ENCODE peak calls at places on chromosome 15, in seven cellular contexts. One of them, this sample, is unnamed.

GRCh38 chr15:98967096-98967495 is 40.5 kb downstream of the PGPEP1L start:
- DNase-seq in body of pancreas: no peak
- DNase-seq in stomach: no peak
- DNase-seq in adrenal gland: no peak
- DNase-seq in heart left ventricle: no peak
- DNase-seq in ovary: no peak
- DNase-seq in A549: no peak
- DNase-seq in this sample: no peak

GRCh38 chr15:70679919-70680231 is 83.5 kb downstream of the UACA start:
- DNase-seq in stomach: no peak
- DNase-seq in heart left ventricle: no peak
- DNase-seq in adrenal gland: no peak
- DNase-seq in ovary: no peak
- DNase-seq in body of pancreas: no peak
- DNase-seq in A549: no peak
- DNase-seq in this sample: no peak

GRCh38 chr15:29018983-29019875 is 133.5 kb downstream of the APBA2 start:
- DNase-seq in A549: no peak
- DNase-seq in ovary: no peak
- DNase-seq in stomach: no peak
- DNase-seq in heart left ventricle: no peak
- DNase-seq in adrenal gland: no peak
- DNase-seq in body of pancreas: no peak
- DNase-seq in this sample: no peak

GRCh38 chr15:78076231-78077052 is 1.1 kb downstream of the TBC1D2B start:
- DNase-seq in heart left ventricle: no peak
- DNase-seq in adrenal gland: no peak
- DNase-seq in body of pancreas: no peak
- DNase-seq in stomach: no peak
- DNase-seq in ovary: no peak
- DNase-seq in A549: no peak
- DNase-seq in this sample: no peak

GRCh38 chr15:26628879-26629529 is 143.9 kb downstream of the GABRB3 start:
- DNase-seq in ovary: peak; percentile 84
- DNase-seq in stomach: peak; percentile 56
- DNase-seq in heart left ventricle: peak; percentile 60
- DNase-seq in adrenal gland: peak; percentile 85
- DNase-seq in A549: peak; percentile 62
- DNase-seq in body of pancreas: peak; percentile 64
- DNase-seq in this sample: no peak

GRCh38 chr15:72195101-72195511 is 2.5 kb downstream of the GRAMD2A start:
- DNase-seq in body of pancreas: peak; percentile 56
- DNase-seq in heart left ventricle: no peak
- DNase-seq in ovary: no peak
- DNase-seq in adrenal gland: no peak
- DNase-seq in A549: no peak
- DNase-seq in stomach: no peak
- DNase-seq in this sample: no peak

GRCh38 chr15:100308222-100309007 is 33.4 kb downstream of the ADAMTS17 start:
- DNase-seq in heart left ventricle: peak; percentile 22
- DNase-seq in ovary: peak; percentile 30
- DNase-seq in A549: no peak
- DNase-seq in stomach: no peak
- DNase-seq in adrenal gland: peak; percentile 54
- DNase-seq in body of pancreas: no peak
- DNase-seq in this sample: no peak

GRCh38 chr15:70835826-70836225 is 18.1 kb downstream of the LARP6 start:
- DNase-seq in body of pancreas: no peak
- DNase-seq in stomach: no peak
- DNase-seq in A549: no peak
- DNase-seq in heart left ventricle: no peak
- DNase-seq in ovary: no peak
- DNase-seq in adrenal gland: peak; percentile 24
- DNase-seq in this sample: no peak

DNA sequence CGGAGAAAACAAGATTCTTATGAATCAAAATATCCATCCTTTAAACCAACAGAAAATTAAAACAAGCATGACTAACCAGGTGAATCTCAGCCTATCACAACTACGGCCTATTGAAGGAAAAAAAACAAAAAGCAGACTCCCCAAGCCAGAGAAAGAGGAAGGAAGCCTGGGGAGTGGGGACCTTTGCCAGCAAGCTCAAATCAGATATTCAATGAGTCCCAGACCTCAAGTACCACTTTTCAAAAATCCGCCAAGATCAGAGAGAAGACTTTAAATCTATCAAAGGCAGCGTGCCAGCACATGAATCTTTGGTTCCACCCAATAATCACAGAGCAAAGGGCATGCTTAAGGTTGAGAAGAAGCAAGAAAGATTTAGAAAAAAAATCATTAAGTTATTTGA is 253.8 kb downstream of the NTRK3 start:
- DNase-seq in adrenal gland: no peak
- DNase-seq in stomach: no peak
- DNase-seq in body of pancreas: no peak
- DNase-seq in ovary: no peak
- DNase-seq in heart left ventricle: no peak
- DNase-seq in A549: no peak
- DNase-seq in this sample: no peak
- H3K4me3 ChIP-seq in adrenal gland: no peak overlapping the region
- H3K4me3 ChIP-seq in stomach: no peak overlapping the region
- H3K4me3 ChIP-seq in body of pancreas: no peak overlapping the region
- H3K4me3 ChIP-seq in ovary: no peak overlapping the region
- H3K4me3 ChIP-seq in heart left ventricle: no peak overlapping the region
- H3K4me3 ChIP-seq in A549: no peak overlapping the region
- H3K4me3 ChIP-seq in this sample: no peak overlapping the region

DNA sequence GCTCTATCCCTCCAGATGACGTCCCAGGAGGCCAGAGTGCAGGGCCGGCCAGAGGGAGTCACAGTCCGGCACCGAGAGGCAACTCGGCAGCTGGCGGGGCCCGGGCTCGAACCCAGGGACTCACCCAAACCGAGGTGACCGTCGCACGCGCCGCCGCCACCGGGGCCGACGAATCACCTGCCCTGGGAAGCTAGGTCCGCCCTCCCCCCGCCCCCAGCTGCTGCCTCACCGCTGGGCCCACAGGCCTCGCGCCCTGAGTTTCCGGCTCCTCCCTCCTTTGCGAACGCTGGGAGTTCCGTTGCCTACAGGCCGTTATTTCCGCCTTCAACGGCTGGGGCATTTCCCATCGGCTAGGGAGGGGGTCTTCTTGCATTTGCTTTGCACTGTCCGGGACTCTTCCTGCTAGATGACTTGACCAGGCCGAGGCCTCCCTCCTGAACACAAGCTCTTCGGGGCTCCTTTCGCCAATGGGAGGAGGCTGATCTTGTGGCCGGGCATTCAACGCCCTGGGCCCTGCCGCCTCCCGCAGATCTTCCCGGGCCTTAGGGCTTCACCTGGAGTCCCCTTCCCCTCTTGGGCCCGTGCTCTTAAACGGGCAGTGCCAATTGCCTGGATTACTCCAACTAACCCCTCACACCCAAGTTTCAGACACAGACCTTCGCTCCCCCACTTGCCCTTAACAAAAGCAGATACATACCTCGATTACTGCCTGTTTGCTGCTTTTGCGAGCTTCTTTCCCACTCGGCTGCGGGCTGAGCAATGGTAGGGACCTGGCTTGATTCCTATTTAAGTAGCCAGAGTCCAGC is at the start of gene SNUPN:
- DNase-seq in adrenal gland: peak; percentile 97
- DNase-seq in heart left ventricle: peak; percentile 96
- DNase-seq in ovary: peak; percentile 92
- DNase-seq in stomach: peak; percentile 95
- DNase-seq in A549: peak; percentile 99
- DNase-seq in body of pancreas: peak; percentile 96
- DNase-seq in this sample: peak; percentile 92
- TF ChIP-seq POLR2A in adrenal gland: peak; percentile 11
- TF ChIP-seq POLR2A in heart left ventricle: no peak
- TF ChIP-seq POLR2A in ovary: peak; percentile 42
- TF ChIP-seq POLR2A in stomach: no peak
- TF ChIP-seq POLR2A in A549: peak; percentile 90
- TF ChIP-seq POLR2A in body of pancreas: peak; percentile 79
- TF ChIP-seq POLR2A in this sample: peak; percentile 38

GRCh38 chr15:64703632-64703959 is 71.8 kb downstream of the RBPMS2 start:
- DNase-seq in A549: peak; percentile 30
- DNase-seq in ovary: no peak
- DNase-seq in body of pancreas: no peak
- DNase-seq in stomach: no peak
- DNase-seq in adrenal gland: peak; percentile 72
- DNase-seq in heart left ventricle: no peak
- DNase-seq in this sample: no peak

GRCh38 chr15:64699767-64700388 is 75.5 kb downstream of the RBPMS2 start:
- DNase-seq in heart left ventricle: peak; percentile 67
- DNase-seq in ovary: no peak
- DNase-seq in stomach: peak; percentile 30
- DNase-seq in A549: no peak
- DNase-seq in adrenal gland: no peak
- DNase-seq in body of pancreas: peak; percentile 47
- DNase-seq in this sample: peak; percentile 56

GRCh38 chr15:64702816-64703631 is 72.4 kb downstream of the RBPMS2 start:
- DNase-seq in ovary: peak; percentile 97
- DNase-seq in heart left ventricle: peak; percentile 98
- DNase-seq in body of pancreas: peak; percentile 96
- DNase-seq in adrenal gland: peak; percentile 98
- DNase-seq in A549: peak; percentile 98
- DNase-seq in stomach: peak; percentile 98
- DNase-seq in this sample: peak; percentile 93

GRCh38 chr15:64701482-64701881 is 73.9 kb downstream of the RBPMS2 start:
- DNase-seq in adrenal gland: no peak
- DNase-seq in ovary: no peak
- DNase-seq in body of pancreas: no peak
- DNase-seq in A549: no peak
- DNase-seq in heart left ventricle: no peak
- DNase-seq in stomach: no peak
- DNase-seq in this sample: no peak

GRCh38 chr15:64701051-64701450 is 74.3 kb downstream of the RBPMS2 start:
- DNase-seq in stomach: no peak
- DNase-seq in body of pancreas: no peak
- DNase-seq in adrenal gland: no peak
- DNase-seq in ovary: no peak
- DNase-seq in A549: no peak
- DNase-seq in heart left ventricle: no peak
- DNase-seq in this sample: no peak
- H3K4me3 ChIP-seq in stomach: peak overlapping the region; percentile 93
- H3K4me3 ChIP-seq in body of pancreas: no peak overlapping the region
- H3K4me3 ChIP-seq in adrenal gland: no peak overlapping the region
- H3K4me3 ChIP-seq in ovary: no peak overlapping the region
- H3K4me3 ChIP-seq in A549: peak overlapping the region; percentile 75
- H3K4me3 ChIP-seq in heart left ventricle: no peak overlapping the region
- H3K4me3 ChIP-seq in this sample: peak overlapping the region; percentile 96

GRCh38 chr15:23690450-23690852 is 3.3 kb upstream of the NDN start:
- DNase-seq in ovary: peak; percentile 82
- DNase-seq in adrenal gland: peak; percentile 88
- DNase-seq in A549: no peak
- DNase-seq in body of pancreas: peak; percentile 79
- DNase-seq in stomach: peak; percentile 40
- DNase-seq in heart left ventricle: peak; percentile 57
- DNase-seq in this sample: peak; percentile 18
- TF ChIP-seq POLR2A in ovary: no peak
- TF ChIP-seq POLR2A in adrenal gland: no peak
- TF ChIP-seq POLR2A in A549: no peak
- TF ChIP-seq POLR2A in body of pancreas: no peak
- TF ChIP-seq POLR2A in stomach: no peak
- TF ChIP-seq POLR2A in heart left ventricle: no peak
- TF ChIP-seq POLR2A in this sample: no peak

DNA sequence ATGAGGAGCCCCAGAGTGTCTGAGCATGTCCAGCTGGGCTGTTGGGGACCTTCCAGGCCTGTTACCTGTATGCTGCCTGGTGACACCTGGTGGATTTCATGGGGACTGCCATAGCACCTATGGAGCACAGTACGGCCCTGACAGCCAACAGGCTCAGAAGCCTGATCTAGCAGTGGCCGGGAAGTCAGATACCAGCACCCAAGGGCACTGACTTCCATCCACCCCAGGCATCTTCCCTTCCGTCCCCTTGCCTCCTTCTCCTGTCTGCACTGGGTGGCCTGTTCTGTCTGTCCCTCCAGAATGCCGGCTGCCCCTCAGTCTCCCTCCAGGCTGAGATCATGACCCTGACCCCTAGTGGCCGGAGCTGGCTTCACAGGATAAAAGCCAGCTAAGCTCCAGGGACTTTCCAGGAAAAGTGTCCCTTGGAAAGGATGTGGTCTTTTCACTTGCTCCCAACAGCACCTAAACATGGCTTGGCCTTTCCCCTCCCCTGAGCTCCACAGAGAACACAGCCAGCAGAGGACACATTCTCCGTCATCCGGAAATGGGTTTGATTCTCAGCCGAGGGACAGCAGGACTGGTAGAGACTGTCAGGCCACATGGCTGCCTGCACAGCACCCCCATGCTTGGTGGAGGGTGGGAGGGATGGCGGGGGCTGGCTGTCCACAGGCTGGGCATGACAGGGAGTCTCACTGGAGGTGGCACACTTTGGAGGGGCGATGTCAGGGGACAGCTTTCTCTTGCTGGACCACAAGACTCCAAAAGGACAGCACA is 9.5 kb downstream of the RPS17 start:
- DNase-seq in stomach: peak; percentile 87
- DNase-seq in body of pancreas: peak; percentile 94
- DNase-seq in adrenal gland: peak; percentile 88
- DNase-seq in ovary: peak; percentile 55
- DNase-seq in heart left ventricle: peak; percentile 52
- DNase-seq in A549: peak; percentile 80
- DNase-seq in this sample: peak; percentile 49
- H3K4me3 ChIP-seq in stomach: peak overlapping the region; percentile 16
- H3K4me3 ChIP-seq in body of pancreas: no peak overlapping the region
- H3K4me3 ChIP-seq in adrenal gland: no peak overlapping the region
- H3K4me3 ChIP-seq in ovary: no peak overlapping the region
- H3K4me3 ChIP-seq in heart left ventricle: no peak overlapping the region
- H3K4me3 ChIP-seq in A549: no peak overlapping the region
- H3K4me3 ChIP-seq in this sample: peak overlapping the region; percentile 28

DNA sequence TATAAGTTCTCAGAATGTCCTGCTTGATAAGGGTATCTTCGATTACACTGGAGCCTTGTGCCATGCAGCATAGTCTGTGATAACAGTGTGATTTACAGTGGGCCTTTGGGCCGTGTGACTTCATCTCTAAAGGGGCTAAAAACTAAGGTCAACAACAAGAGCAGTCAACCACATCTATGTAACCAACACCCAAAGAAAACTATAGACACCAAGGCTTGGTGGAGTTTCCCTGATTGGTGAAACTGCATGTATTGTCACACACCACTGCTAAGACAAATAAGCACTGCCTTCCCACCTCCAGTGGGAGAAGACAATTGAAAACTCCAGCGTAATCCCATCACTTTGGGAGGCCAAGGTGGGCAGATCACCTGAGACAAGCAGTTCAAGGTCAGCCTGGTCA is 753.5 kb downstream of the MCTP2 start:
- DNase-seq in A549: no peak
- DNase-seq in body of pancreas: no peak
- DNase-seq in stomach: no peak
- DNase-seq in heart left ventricle: no peak
- DNase-seq in ovary: no peak
- DNase-seq in adrenal gland: no peak
- DNase-seq in this sample: no peak
- TF ChIP-seq POLR2A in A549: no peak
- TF ChIP-seq POLR2A in body of pancreas: no peak
- TF ChIP-seq POLR2A in stomach: no peak
- TF ChIP-seq POLR2A in heart left ventricle: no peak
- TF ChIP-seq POLR2A in ovary: no peak
- TF ChIP-seq POLR2A in adrenal gland: no peak
- TF ChIP-seq POLR2A in this sample: no peak

This sample was measured in gastrocnemius medialis.